ENCODE peak calls at places on chromosomes 4 and X, in six cellular contexts. Y is HCT116, Q is SK-N-SH, H is PC-3, N is neural progenitor cell, L is GM23248. D is an unnamed sample.
A peak's percentile ranks its signal among the peaks of the same experiment; 100 is the strongest.

GRCh38 chrX:47579537-47579936 is 2.7 kb upstream of the TIMP1 start:
- DNase-seq in Y (no peak), Q (no peak), H (peak; percentile 75), N (no peak), L (peak; percentile 86), D (no peak)

GRCh38 chr4:708631-708933 is 3.0 kb downstream of the PCGF3 start:
- DNase-seq in Y (no peak), Q (no peak), H (no peak), N (no peak), L (no peak), D (no peak)

GRCh38 chrX:153969125-153969903 is 2.3 kb downstream of the HCFC1 start:
- DNase-seq in Y (no peak), Q (no peak), H (no peak), N (peak; percentile 33), L (peak; percentile 29), D (no peak)

GRCh38 chr4:138910201-138910913 is 105.2 kb upstream of the NOCT start:
- DNase-seq in Y (no peak), Q (peak; percentile 52), H (peak; percentile 61), N (no peak), L (peak; percentile 40), D (no peak)

GRCh38 chr4:105971032-105971431 is 75.8 kb downstream of the NPNT start:
- DNase-seq in Y (no peak), Q (no peak), H (no peak), N (no peak), L (no peak), D (no peak)

GRCh38 chr4:16026155-16026761 is 57.6 kb downstream of the PROM1 start:
- DNase-seq in Y (peak; percentile 48), Q (peak; percentile 39), H (peak; percentile 78), N (peak; percentile 79), L (peak; percentile 62), D (peak; percentile 64)

GRCh38 chr4:145186719-145187118 is 6.3 kb upstream of the OTUD4 start:
- DNase-seq in Y (no peak), Q (no peak), H (no peak), N (no peak), L (no peak), D (peak; percentile 13)

GRCh38 chr4:10619855-10620254 is 64.7 kb downstream of the CLNK start:
- DNase-seq in Y (no peak), Q (no peak), H (no peak), N (no peak), L (no peak), D (no peak)

GRCh38 chr4:127284236-127284635 is 348.5 kb upstream of the INTU start:
- DNase-seq in Y (no peak), Q (no peak), H (no peak), N (no peak), L (no peak), D (no peak)

GRCh38 chrX:12403474-12404082 is 265.3 kb downstream of the FRMPD4 start:
- DNase-seq in Y (no peak), Q (no peak), H (no peak), N (no peak), L (no peak), D (no peak)

GRCh38 chr4:42543126-42543525 is 113.8 kb downstream of the ATP8A1 start:
- DNase-seq in Y (no peak), Q (no peak), H (no peak), N (no peak), L (no peak), D (no peak)

GRCh38 chr4:113701156-113701555 is 60.4 kb downstream of the CAMK2D start:
- DNase-seq in Y (no peak), Q (no peak), H (no peak), N (no peak), L (no peak), D (no peak)

GRCh38 chrX:67544281-67544680 is 460 bp downstream of the AR start:
- DNase-seq in Y (no peak), Q (peak; percentile 11), H (no peak), N (peak; percentile 67), L (peak; percentile 55), D (peak; percentile 18)

GRCh38 chrX:108156934-108157466 is 65.4 kb downstream of the ATG4A start:
- DNase-seq in Y (no peak), Q (no peak), H (no peak), N (no peak), L (no peak), D (peak; percentile 85)

GRCh38 chrX:110051559-110051958 is 48.6 kb downstream of the TMEM164 start:
- DNase-seq in Y (no peak), Q (no peak), H (peak; percentile 9), N (peak; percentile 43), L (no peak), D (no peak)

DNA sequence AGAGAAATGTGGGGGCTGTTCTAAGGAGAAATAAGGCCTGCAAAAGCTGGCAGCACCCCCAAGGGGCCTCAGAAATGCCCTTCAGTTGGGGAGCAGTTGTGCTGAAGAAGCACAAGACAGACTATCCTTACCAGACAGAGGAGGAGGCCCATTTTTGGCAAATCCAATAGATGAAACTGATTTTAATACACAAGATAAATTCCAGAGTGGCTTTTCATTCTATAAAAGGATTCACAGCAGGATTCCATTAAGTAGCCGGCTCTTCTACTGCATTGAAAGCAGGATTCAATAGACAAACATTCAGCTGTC is 8.1 kb downstream of the SEPTIN6 start:
- DNase-seq in Y (no peak), Q (no peak), H (no peak), N (no peak), L (peak; percentile 47), D (no peak)
- H3K9ac ChIP-seq in Y (no peak overlapping the region), Q (no peak overlapping the region), H (no peak overlapping the region), N (no peak overlapping the region), L (peak overlapping the region; percentile 72), D (peak overlapping the region; percentile 81)

GRCh38 chr4:102663073-102663472 is 97.7 kb downstream of the MANBA start:
- DNase-seq in Y (no peak), Q (no peak), H (peak; percentile 53), N (no peak), L (peak; percentile 70), D (no peak)
- TF ChIP-seq EZH2phosphoT487 in Y (no peak), Q (no peak), H (no peak), N (no peak), L (no peak), D (no peak)

GRCh38 chr4:177161781-177162180 is 147.9 kb upstream of the NEIL3 start:
- DNase-seq in Y (no peak), Q (no peak), H (no peak), N (no peak), L (no peak), D (no peak)
- H3K9ac ChIP-seq in Y (no peak overlapping the region), Q (no peak overlapping the region), H (no peak overlapping the region), N (no peak overlapping the region), L (no peak overlapping the region), D (no peak overlapping the region)

DNA sequence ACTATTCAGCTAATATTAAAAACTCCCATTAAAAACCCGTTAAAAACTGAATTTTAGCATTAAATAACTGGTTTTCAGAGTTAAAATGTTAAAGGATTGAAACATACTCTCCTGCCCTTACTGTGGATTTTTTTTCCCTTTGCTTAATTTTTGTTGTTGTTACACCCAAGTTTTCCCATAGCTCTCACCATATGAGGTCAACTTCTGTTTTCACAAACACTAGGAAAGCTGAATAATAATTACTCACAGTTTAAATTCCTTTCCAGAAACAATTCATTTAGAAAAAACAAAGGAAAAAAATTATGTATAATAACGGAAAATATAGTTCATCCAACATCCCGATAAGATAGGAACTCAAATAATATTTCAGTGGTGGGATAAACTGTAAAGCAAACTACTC is 129.0 kb downstream of the PPP3CA start:
- DNase-seq in Y (no peak), Q (no peak), H (no peak), N (no peak), L (peak; percentile 50), D (no peak)
- TF ChIP-seq EZH2phosphoT487 in Y (no peak), Q (no peak), H (no peak), N (no peak), L (no peak), D (no peak)

GRCh38 chrX:129091097-129091496 is 432.2 kb downstream of the SMARCA1 start:
- DNase-seq in Y (no peak), Q (no peak), H (no peak), N (peak; percentile 65), L (no peak), D (peak; percentile 18)
- H3K9ac ChIP-seq in Y (no peak overlapping the region), Q (no peak overlapping the region), H (no peak overlapping the region), N (no peak overlapping the region), L (no peak overlapping the region), D (no peak overlapping the region)

GRCh38 chrX:19728083-19728648 is 159.2 kb downstream of the SH3KBP1 start:
- DNase-seq in Y (no peak), Q (no peak), H (no peak), N (no peak), L (no peak), D (no peak)

GRCh38 chrX:19724409-19724808 is 163.0 kb downstream of the SH3KBP1 start:
- DNase-seq in Y (no peak), Q (no peak), H (no peak), N (no peak), L (no peak), D (no peak)

GRCh38 chrX:19725545-19726102 is 161.8 kb downstream of the SH3KBP1 start:
- DNase-seq in Y (no peak), Q (no peak), H (no peak), N (no peak), L (no peak), D (no peak)

GRCh38 chrX:19721726-19722370 is 165.6 kb downstream of the SH3KBP1 start:
- DNase-seq in Y (no peak), Q (no peak), H (no peak), N (no peak), L (peak; percentile 34), D (no peak)

DNA sequence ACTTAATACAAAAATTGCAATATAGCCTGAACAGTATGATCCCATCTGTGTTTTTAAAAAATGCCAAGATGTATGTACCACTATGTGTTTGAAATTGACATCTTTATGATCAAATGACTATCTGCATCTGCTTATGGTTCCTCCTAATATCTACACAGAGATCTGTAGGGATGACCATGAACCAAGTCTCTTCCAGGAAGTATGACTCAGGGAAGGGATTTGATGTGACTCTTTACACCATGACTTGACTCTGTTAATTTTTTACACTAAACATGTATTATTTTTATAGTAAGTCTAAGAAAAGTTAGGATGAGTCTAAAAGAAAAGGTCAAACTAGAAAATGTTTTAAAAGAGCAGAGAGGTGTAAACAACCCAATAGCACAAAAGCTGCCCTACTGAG is 164.0 kb downstream of the SH3KBP1 start:
- DNase-seq in Y (no peak), Q (no peak), H (no peak), N (no peak), L (peak; percentile 56), D (no peak)
- TF ChIP-seq EZH2phosphoT487 in Y (no peak), Q (no peak), H (no peak), N (no peak), L (no peak), D (no peak)

D was measured in MM.1S.